ENCODE peak calls at places on chromosomes 4 and X, in seven cellular contexts. X, C, M, P, S, G and W are unnamed samples.

GRCh38 chr4:71130827-71131603 is 137.6 kb downstream of the DCK start:
- DNase-seq in X (peak; percentile 2), C (no peak), M (no peak), P (peak; percentile 20), S (peak; percentile 92), G (peak; percentile 89), W (no peak)

GRCh38 chr4:26557164-26557563 is 26.7 kb upstream of the TBC1D19 start:
- DNase-seq in X (peak; percentile 14), C (no peak), M (no peak), P (no peak), S (no peak), G (peak; percentile 95), W (no peak)

GRCh38 chrX:65697173-65697572 is 29.7 kb downstream of the MSN start:
- DNase-seq in X (no peak), C (no peak), M (no peak), P (peak; percentile 57), S (peak; percentile 65), G (peak; percentile 79), W (no peak)

GRCh38 chrX:56600141-56600540 is 36.7 kb downstream of the UBQLN2 start:
- DNase-seq in X (no peak), C (no peak), M (no peak), P (no peak), S (no peak), G (peak; percentile 2), W (no peak)

GRCh38 chr4:166277406-166277805 is 404.4 kb downstream of the TLL1 start:
- DNase-seq in X (no peak), C (no peak), M (no peak), P (no peak), S (peak; percentile 72), G (no peak), W (no peak)

GRCh38 chr4:8540072-8540471 is 40.1 kb upstream of the GPR78 start:
- DNase-seq in X (no peak), C (no peak), M (peak; percentile 60), P (no peak), S (no peak), G (no peak), W (no peak)

GRCh38 chr4:41541697-41542096 is 3.7 kb downstream of the LIMCH1 start:
- DNase-seq in X (no peak), C (no peak), M (no peak), P (no peak), S (no peak), G (no peak), W (no peak)

GRCh38 chr4:181685911-181686310 is 557.3 kb upstream of the TENM3 start:
- DNase-seq in X (no peak), C (no peak), M (no peak), P (peak; percentile 21), S (peak; percentile 85), G (peak; percentile 97), W (peak; percentile 69)

GRCh38 chrX:56728752-56729151 is 291 bp upstream of the NBDY start:
- DNase-seq in X (peak; percentile 20), C (no peak), M (peak; percentile 28), P (no peak), S (peak; percentile 24), G (peak; percentile 5), W (no peak)

GRCh38 chr4:123819362-123820035 is 422.9 kb downstream of the SPRY1 start:
- DNase-seq in X (no peak), C (no peak), M (no peak), P (no peak), S (peak; percentile 53), G (no peak), W (no peak)

GRCh38 chr4:85298037-85298436 is 176.9 kb upstream of the ARHGAP24 start:
- DNase-seq in X (no peak), C (no peak), M (no peak), P (no peak), S (peak; percentile 61), G (no peak), W (no peak)

GRCh38 chrX:24153175-24153795 is 3.8 kb downstream of the ZFX start:
- DNase-seq in X (no peak), C (peak; percentile 11), M (peak; percentile 49), P (peak; percentile 91), S (peak; percentile 43), G (no peak), W (no peak)

GRCh38 chrX:24081661-24082154 is 27.0 kb downstream of the EIF2S3 start:
- DNase-seq in X (peak; percentile 60), C (peak; percentile 19), M (peak; percentile 75), P (peak; percentile 84), S (peak; percentile 75), G (peak; percentile 63), W (peak; percentile 73)

GRCh38 chr4:89599026-89599425 is 237.9 kb downstream of the SNCA start:
- DNase-seq in X (no peak), C (no peak), M (no peak), P (no peak), S (no peak), G (no peak), W (no peak)

GRCh38 chrX:2539586-2539985 is 38.8 kb upstream of the DHRSX start:
- DNase-seq in X (no peak), C (no peak), M (no peak), P (no peak), S (no peak), G (no peak), W (no peak)

GRCh38 chr4:108991929-108992328 is 229.1 kb upstream of the ETNPPL start:
- DNase-seq in X (no peak), C (no peak), M (no peak), P (no peak), S (peak; percentile 40), G (peak; percentile 79), W (no peak)

GRCh38 chrX:102606115-102606514 is 6.8 kb downstream of the ARMCX5 start:
- DNase-seq in X (no peak), C (no peak), M (no peak), P (no peak), S (no peak), G (no peak), W (no peak)

GRCh38 chr4:924107-925096 is 7.7 kb downstream of the GAK start:
- DNase-seq in X (no peak), C (peak; percentile 97), M (peak; percentile 85), P (peak; percentile 60), S (peak; percentile 54), G (peak; percentile 78), W (no peak)